ENCODE peak calls at places on chromosomes 7 and 10, in five cellular contexts. L is PC-3, K is GM23338, J is PC-9, F is IMR-90. Y is an unnamed sample.

GRCh38 chr10:59448616-59449015 is 86.3 kb upstream of the FAM13C start:
- DNase-seq in K (no peak), J (no peak), L (no peak), F (no peak), Y (no peak)

GRCh38 chr7:46168671-46169383 is 247.8 kb upstream of the IGFBP3 start:
- DNase-seq in J (no peak), L (no peak), K (no peak), F (peak; percentile 72), Y (peak; percentile 32)

GRCh38 chr10:49634053-49634660 is 20.3 kb downstream of the CHAT start:
- DNase-seq in L (no peak), F (no peak), J (no peak), K (no peak), Y (no peak)

GRCh38 chr7:21912305-21912704 is 33.4 kb downstream of the CDCA7L start:
- DNase-seq in L (no peak), J (no peak), K (no peak), F (peak; percentile 66), Y (peak; percentile 93)

GRCh38 chr7:136074840-136075239 is 97.7 kb upstream of the MTPN start:
- DNase-seq in K (no peak), J (no peak), F (no peak), L (no peak), Y (no peak)

GRCh38 chr7:106187613-106188350 is 75.7 kb upstream of the SYPL1 start:
- DNase-seq in J (no peak), L (peak; percentile 40), F (peak; percentile 26), K (no peak), Y (no peak)

GRCh38 chr7:73920406-73921134 is 59.6 kb downstream of the TMEM270 start:
- DNase-seq in K (no peak), F (no peak), L (no peak), J (no peak), Y (no peak)

GRCh38 chr10:33277135-33277536 is 57.3 kb downstream of the NRP1 start:
- DNase-seq in F (peak; percentile 47), K (no peak), J (peak; percentile 49), L (peak; percentile 83), Y (peak; percentile 80)

GRCh38 chr10:71666607-71667373 is 52.8 kb downstream of the C10orf105 start:
- DNase-seq in J (no peak), K (no peak), L (no peak), F (no peak), Y (no peak)

GRCh38 chr7:13949450-13949849 is 40.0 kb downstream of the ETV1 start:
- DNase-seq in L (no peak), J (no peak), K (no peak), F (no peak), Y (no peak)

GRCh38 chr10:98259606-98260319 is 8.2 kb downstream of the LOXL4 start:
- DNase-seq in J (no peak), F (peak; percentile 36), K (no peak), L (peak; percentile 56), Y (peak; percentile 67)

GRCh38 chr7:125430013-125430412 is 500.4 kb upstream of the POT1 start:
- DNase-seq in L (no peak), F (no peak), J (no peak), K (no peak), Y (no peak)

GRCh38 chr7:156895024-156895780 is 2.2 kb upstream of the LMBR1 start:
- DNase-seq in F (no peak), J (no peak), L (no peak), K (no peak), Y (no peak)
- H3K4me2 ChIP-seq in F (no peak overlapping the region), J (no peak overlapping the region), L (no peak overlapping the region), K (no peak overlapping the region), Y (no peak overlapping the region)

GRCh38 chr7:12625836-12626235 is 55.3 kb downstream of the SCIN start:
- DNase-seq in J (no peak), L (no peak), K (no peak), F (no peak), Y (no peak)

GRCh38 chr7:12623885-12624498 is 53.5 kb downstream of the SCIN start:
- DNase-seq in F (peak; percentile 31), K (peak; percentile 61), L (peak; percentile 74), J (no peak), Y (peak; percentile 60)

GRCh38 chr7:12619461-12620069 is 49.0 kb downstream of the SCIN start:
- DNase-seq in K (peak; percentile 60), J (no peak), F (no peak), L (no peak), Y (no peak)

GRCh38 chr7:12620371-12620770 is 49.9 kb downstream of the SCIN start:
- DNase-seq in J (no peak), K (no peak), L (no peak), F (peak; percentile 62), Y (peak; percentile 25)

DNA sequence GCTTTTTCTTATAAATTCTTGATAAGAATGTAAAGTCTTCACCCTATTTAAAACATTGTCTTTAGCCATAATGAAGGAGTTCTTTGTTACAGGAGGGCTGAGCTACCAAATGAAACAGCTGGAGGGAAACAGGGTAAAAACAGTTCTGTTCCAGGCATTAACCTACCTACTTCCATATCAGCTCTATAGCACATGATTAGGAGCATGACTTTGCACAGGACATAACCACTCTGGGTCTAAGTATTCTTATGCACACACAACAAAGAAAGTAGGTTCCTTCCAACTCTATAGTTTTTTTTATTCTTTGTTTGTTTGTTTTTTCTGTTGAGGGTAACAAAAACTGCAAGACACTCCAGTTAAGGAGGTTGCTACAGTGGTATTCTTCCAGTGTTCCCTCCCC is 52.7 kb downstream of the SCIN start:
- DNase-seq in J (no peak), L (no peak), F (no peak), K (no peak), Y (no peak)
- H2AFZ ChIP-seq in J (no peak overlapping the region), L (no peak overlapping the region), F (no peak overlapping the region), K (peak overlapping the region; percentile 4), Y (no peak overlapping the region)

GRCh38 chr7:27115161-27116018 is 12.9 kb upstream of the HOXA2 start:
- DNase-seq in J (peak; percentile 77), F (peak; percentile 92), K (peak; percentile 63), L (peak; percentile 95), Y (peak; percentile 21)
- H3K4me2 ChIP-seq in J (peak overlapping the region; percentile 98), F (peak overlapping the region; percentile 78), K (peak overlapping the region; percentile 36), L (peak overlapping the region; percentile 98), Y (no peak overlapping the region)

DNA sequence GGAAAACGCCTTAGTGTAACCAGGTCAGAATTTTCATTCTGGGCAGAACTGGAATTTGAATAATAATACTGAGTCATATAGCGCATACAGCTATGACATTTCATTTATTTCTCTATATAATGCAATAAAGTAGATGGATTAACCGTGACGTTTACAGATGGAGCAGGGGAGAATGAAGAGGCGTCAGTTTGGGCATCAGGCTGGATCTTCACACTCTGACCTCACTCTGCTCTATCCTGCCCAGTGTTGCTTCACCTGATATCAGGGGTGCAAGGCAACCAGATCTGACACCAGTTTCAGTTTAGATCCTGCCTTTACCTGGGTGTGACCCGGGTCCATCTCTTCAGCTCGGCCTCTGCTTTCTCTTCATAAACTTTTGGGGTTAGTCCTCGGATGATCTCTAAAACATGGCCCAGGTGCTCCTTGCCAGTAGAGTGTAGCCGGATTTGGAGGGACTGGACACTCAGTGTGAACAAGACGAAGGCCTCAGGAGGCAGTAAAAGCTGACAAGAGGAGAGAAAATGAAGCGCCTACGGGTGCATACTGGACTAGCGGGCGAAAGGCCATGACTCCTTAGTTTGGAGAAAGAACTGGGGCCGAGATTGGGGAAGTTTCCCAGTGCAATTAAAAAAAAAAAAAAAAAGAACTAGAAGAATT is 1.4 kb upstream of the ZYX start:
- DNase-seq in F (no peak), L (no peak), K (no peak), J (no peak), Y (peak; percentile 33)
- H2AFZ ChIP-seq in F (peak overlapping the region; percentile 71), L (peak overlapping the region; percentile 94), K (no peak overlapping the region), J (peak overlapping the region; percentile 65), Y (peak overlapping the region; percentile 87)

DNA sequence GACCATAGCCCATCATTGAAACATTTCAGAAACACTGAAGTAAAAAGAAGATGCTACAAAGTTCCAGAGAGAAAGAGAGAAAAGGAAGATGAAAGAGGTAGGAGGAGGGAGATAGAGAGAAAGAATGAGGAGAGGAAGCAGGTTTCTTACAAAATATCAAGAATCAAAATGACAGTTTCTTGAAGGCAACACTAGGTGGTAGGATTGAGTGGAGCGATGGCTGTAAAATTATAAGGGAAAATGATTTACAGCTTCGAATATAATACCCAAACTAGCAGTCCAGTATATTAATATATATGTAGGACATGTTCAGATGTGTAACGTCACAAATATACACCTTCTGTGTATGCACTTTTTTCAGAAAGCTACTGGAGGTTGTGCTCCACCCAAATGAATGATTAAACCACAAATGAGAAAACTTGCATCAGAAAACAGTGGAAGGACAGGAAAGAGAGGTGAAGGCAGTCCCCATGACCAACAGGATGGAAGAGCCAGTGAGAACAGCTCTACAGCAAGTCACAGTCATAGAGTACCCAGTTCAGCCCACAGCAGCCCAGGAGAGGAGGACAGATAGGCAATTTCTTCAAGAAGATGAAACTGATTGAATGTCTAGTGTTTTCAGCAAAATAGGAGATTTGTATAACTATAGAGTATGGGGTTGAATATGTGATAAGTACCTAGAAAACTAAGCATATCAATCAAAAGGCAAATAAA is 151.5 kb upstream of the TARP start:
- DNase-seq in J (no peak), F (peak; percentile 18), K (peak; percentile 31), L (peak; percentile 9), Y (peak; percentile 15)
- H3K4me2 ChIP-seq in J (no peak overlapping the region), F (no peak overlapping the region), K (no peak overlapping the region), L (no peak overlapping the region), Y (no peak overlapping the region)